ENCODE peak calls at places on chromosomes 6 and 20, in seven cellular contexts. U, L, M, Q, C, Z and Y are unnamed samples.

GRCh38 chr6:151160869-151161268 is 78.9 kb upstream of the AKAP12 start:
- DNase-seq in U (no peak), L (no peak), M (no peak), Q (no peak), C (no peak), Z (peak; percentile 29), Y (no peak)

GRCh38 chr20:38034108-38034649 is 633 bp downstream of the RPRD1B start:
- DNase-seq in U (no peak), L (no peak), M (no peak), Q (peak; percentile 3), C (no peak), Z (no peak), Y (no peak)

GRCh38 chr20:9349256-9349655 is 165.1 kb upstream of the LAMP5 start:
- DNase-seq in U (no peak), L (no peak), M (no peak), Q (no peak), C (no peak), Z (no peak), Y (no peak)

GRCh38 chr20:50695144-50695872 is 4.0 kb upstream of the RIPOR3 start:
- DNase-seq in U (no peak), L (no peak), M (no peak), Q (peak; percentile 22), C (no peak), Z (no peak), Y (no peak)

GRCh38 chr6:19866199-19866872 is 29.2 kb downstream of the ID4 start:
- DNase-seq in U (no peak), L (no peak), M (no peak), Q (no peak), C (no peak), Z (no peak), Y (no peak)

GRCh38 chr6:149212202-149212601 is 105.3 kb upstream of the TAB2 start:
- DNase-seq in U (no peak), L (no peak), M (peak; percentile 42), Q (peak; percentile 85), C (no peak), Z (no peak), Y (peak; percentile 46)

GRCh38 chr6:79802657-79803310 is 144.6 kb downstream of the ELOVL4 start:
- DNase-seq in U (no peak), L (no peak), M (no peak), Q (no peak), C (no peak), Z (no peak), Y (no peak)

GRCh38 chr6:89999154-89999553 is 104.9 kb downstream of the GJA10 start:
- DNase-seq in U (no peak), L (no peak), M (peak; percentile 23), Q (peak; percentile 71), C (no peak), Z (no peak), Y (no peak)

GRCh38 chr20:41619360-41620115 is 1.4 kb upstream of the CHD6 start:
- DNase-seq in U (no peak), L (no peak), M (peak; percentile 28), Q (peak; percentile 35), C (no peak), Z (no peak), Y (peak; percentile 18)

GRCh38 chr6:122833229-122833556 is 44.1 kb downstream of the SMPDL3A start:
- DNase-seq in U (no peak), L (no peak), M (no peak), Q (peak; percentile 59), C (peak; percentile 47), Z (peak; percentile 30), Y (peak; percentile 34)

GRCh38 chr6:112717401-112717800 is 370.3 kb downstream of the RFPL4B start:
- DNase-seq in U (no peak), L (no peak), M (peak; percentile 39), Q (peak; percentile 24), C (no peak), Z (no peak), Y (no peak)

GRCh38 chr6:28982476-28983266 is 22.4 kb downstream of the ZNF311 start:
- DNase-seq in U (peak; percentile 31), L (peak; percentile 35), M (peak; percentile 67), Q (peak; percentile 68), C (no peak), Z (peak; percentile 64), Y (peak; percentile 79)

GRCh38 chr20:54470697-54471096 is 4.7 kb upstream of the DOK5 start:
- DNase-seq in U (no peak), L (no peak), M (no peak), Q (no peak), C (no peak), Z (no peak), Y (no peak)

GRCh38 chr6:90463359-90463758 is 123.5 kb downstream of the MAP3K7 start:
- DNase-seq in U (no peak), L (no peak), M (no peak), Q (no peak), C (no peak), Z (no peak), Y (no peak)

GRCh38 chr6:53244958-53245357 is 96.3 kb upstream of the GCM1 start:
- DNase-seq in U (no peak), L (no peak), M (no peak), Q (no peak), C (no peak), Z (no peak), Y (no peak)

GRCh38 chr20:7693761-7694160 is 246.5 kb downstream of the HAO1 start:
- DNase-seq in U (peak; percentile 70), L (no peak), M (no peak), Q (peak; percentile 91), C (no peak), Z (no peak), Y (peak; percentile 80)

GRCh38 chr6:168385380-168385779 is 55.6 kb upstream of the SMOC2 start:
- DNase-seq in U (no peak), L (no peak), M (no peak), Q (no peak), C (no peak), Z (no peak), Y (no peak)

GRCh38 chr6:54191460-54191859 is 80.2 kb downstream of the MLIP start:
- DNase-seq in U (peak; percentile 19), L (no peak), M (peak; percentile 56), Q (peak; percentile 52), C (no peak), Z (no peak), Y (peak; percentile 36)

GRCh38 chr6:119077643-119078448 is 618 bp downstream of the FAM184A start:
- DNase-seq in U (no peak), L (peak; percentile 28), M (no peak), Q (peak; percentile 11), C (no peak), Z (peak; percentile 82), Y (peak; percentile 22)

DNA sequence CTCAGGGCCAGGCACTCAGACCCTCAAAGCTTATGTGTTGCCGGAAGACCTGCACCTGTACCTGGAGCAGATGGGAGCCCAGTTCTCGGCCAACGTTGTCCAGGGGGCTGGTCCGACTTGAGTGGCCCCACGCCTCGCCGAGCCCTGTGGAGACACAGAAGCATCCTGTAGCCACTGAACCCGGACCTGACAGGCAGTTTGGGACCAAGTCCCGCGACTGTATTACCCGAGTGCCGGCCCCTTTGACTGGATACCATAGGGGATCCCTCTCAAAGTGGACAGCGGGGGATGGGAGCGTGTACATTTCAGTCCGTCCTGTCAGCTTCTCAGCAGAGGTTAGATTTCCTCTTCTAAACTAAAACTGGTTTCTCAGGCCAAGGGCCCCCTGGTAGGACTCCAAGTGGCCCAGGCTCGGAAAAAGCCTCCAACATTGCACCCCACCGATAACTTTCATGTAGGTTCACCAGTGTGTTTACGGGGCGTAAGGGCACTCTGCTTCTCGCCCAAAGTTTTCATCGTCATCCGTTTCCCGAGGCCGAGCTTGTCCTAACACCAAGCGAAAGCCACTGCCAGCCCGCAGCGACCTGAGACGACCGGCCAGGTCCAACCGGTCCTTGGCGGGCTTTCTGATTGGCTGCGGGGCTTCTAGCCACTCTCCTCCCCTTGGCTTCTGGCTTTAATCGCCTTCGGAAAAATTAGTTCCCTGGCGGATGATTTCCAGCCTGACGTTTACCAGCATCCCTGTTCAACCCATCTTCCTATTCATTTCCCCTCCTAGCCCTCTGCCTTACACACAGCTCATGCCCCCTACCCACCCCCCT is 10.8 kb downstream of the SIM1 start:
- DNase-seq in U (no peak), L (no peak), M (no peak), Q (no peak), C (no peak), Z (peak; percentile 90), Y (no peak)
- H3K4me3 ChIP-seq in U (no peak overlapping the region), L (no peak overlapping the region), M (no peak overlapping the region), Q (no peak overlapping the region), C (no peak overlapping the region), Z (peak overlapping the region; percentile 55), Y (no peak overlapping the region)

DNA sequence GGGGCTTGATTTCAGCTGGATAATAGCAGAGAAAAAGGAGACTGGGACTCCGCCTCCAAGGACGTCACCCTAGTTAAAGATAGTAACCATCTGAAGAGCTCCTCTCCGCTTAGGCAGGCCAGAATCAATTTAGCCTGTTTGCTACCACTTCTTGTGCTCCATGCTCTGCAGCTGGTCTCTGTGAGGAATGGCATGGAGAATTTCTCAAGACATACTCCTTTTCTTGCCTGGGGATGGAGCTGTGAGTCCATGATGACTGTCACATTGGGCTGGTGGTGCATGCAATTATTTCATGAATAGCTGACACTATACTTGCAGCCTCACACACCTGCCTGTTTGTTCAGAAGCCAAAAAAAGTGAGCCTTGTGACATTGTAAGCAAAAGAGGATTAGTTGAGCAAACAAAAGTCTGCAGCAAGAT is 61.4 kb downstream of the TXLNB start:
- DNase-seq in U (no peak), L (no peak), M (peak; percentile 46), Q (peak; percentile 62), C (no peak), Z (peak; percentile 30), Y (peak; percentile 36)
- TF ChIP-seq CTCF in U (no peak), L (no peak), M (peak; percentile 25), Q (peak; percentile 8), C (no peak), Z (peak; percentile 63), Y (peak; percentile 18)

DNA sequence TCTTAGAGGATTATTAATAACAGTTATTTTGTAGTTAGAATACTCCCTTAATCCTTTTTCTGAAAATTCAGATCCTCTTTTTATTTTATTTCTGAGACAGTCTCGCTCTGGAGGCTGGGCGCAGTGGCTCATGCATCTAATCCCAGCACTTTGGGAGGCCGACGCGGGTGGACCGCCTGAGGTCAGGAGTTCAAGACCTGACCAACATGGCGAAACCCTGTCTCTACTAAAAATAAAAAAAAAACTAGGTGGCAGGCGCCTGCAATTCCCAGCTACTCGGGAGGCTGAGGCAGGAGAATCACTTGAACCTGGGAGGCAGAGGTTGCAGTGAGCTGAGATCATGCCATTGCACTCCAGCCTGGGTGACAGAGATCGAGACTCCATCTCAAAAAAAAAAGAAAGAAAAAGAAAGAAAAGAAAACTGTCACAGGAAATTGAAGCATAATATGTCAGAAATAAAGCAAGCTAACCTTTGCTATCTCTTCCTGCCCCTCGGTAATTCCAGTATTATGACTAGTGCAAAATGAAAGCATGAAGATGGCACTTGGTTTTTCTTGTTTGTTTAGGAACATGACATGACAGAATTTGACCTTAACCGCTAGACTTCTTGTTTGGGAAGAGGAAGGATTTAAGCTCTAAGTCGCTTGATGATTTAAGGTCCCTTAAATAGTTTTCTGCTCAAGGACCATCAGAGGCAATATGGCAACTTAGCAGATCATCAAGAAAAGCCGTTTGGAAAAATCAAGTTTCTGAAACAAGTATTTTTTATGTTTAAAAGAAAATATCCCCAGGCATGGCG is 1.8 kb upstream of the RBM39 start:
- DNase-seq in U (no peak), L (peak; percentile 21), M (peak; percentile 31), Q (no peak), C (no peak), Z (no peak), Y (no peak)
- H3K4me3 ChIP-seq in U (no peak overlapping the region), L (peak overlapping the region; percentile 73), M (no peak overlapping the region), Q (no peak overlapping the region), C (no peak overlapping the region), Z (peak overlapping the region; percentile 61), Y (no peak overlapping the region)

DNA sequence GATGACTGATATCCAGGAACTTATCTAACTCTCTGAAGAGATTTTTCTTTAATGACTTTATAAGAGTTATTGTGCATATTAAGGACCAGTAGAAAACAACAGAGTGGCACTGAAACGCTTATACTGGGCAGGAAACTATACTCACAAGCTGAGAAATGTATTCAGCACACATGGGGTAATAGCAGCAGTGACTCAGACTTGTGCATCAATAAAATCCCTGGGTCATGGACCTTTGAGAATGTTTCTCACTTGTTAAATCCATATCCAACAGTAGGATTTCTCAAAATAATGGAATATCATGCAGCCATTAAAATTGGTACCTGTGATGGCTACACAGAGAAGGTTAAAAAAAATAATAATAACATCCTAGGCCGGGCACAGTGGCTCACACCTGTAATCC is 219.5 kb downstream of the BTBD9 start:
- DNase-seq in U (no peak), L (no peak), M (peak; percentile 50), Q (no peak), C (no peak), Z (no peak), Y (no peak)
- TF ChIP-seq CTCF in U (no peak), L (no peak), M (no peak), Q (no peak), C (no peak), Z (no peak), Y (no peak)